ENCODE peak calls at places on chromosomes 16 and 17, in ten cellular contexts. One of them, this sample, is unnamed.

GRCh38 chr16:10664720-10665126 is 30.0 kb downstream of the TEKT5 start:
- DNase-seq in OCI-LY7: no peak
- DNase-seq in endodermal cell: no peak
- DNase-seq in CD4-positive, alpha-beta memory T cell: no peak
- DNase-seq in tibial artery: no peak
- DNase-seq in aorta: no peak
- DNase-seq in CD8-positive, alpha-beta T cell: no peak
- DNase-seq in HCT116: no peak
- DNase-seq in SK-N-SH: no peak
- DNase-seq in stomach: no peak
- DNase-seq in this sample: no peak

GRCh38 chr16:64121473-64121872 is 1000.4 kb downstream of the CDH11 start:
- DNase-seq in OCI-LY7: no peak
- DNase-seq in endodermal cell: no peak
- DNase-seq in CD4-positive, alpha-beta memory T cell: no peak
- DNase-seq in tibial artery: no peak
- DNase-seq in aorta: no peak
- DNase-seq in CD8-positive, alpha-beta T cell: no peak
- DNase-seq in HCT116: no peak
- DNase-seq in SK-N-SH: no peak
- DNase-seq in stomach: no peak
- DNase-seq in this sample: no peak

GRCh38 chr16:12137344-12138094 is 161.0 kb downstream of the SNX29 start:
- DNase-seq in OCI-LY7: no peak
- DNase-seq in endodermal cell: no peak
- DNase-seq in CD4-positive, alpha-beta memory T cell: no peak
- DNase-seq in tibial artery: no peak
- DNase-seq in aorta: no peak
- DNase-seq in CD8-positive, alpha-beta T cell: no peak
- DNase-seq in HCT116: no peak
- DNase-seq in SK-N-SH: no peak
- DNase-seq in stomach: no peak
- DNase-seq in this sample: no peak

GRCh38 chr17:74165811-74166365 is 37.6 kb upstream of the RPL38 start:
- DNase-seq in OCI-LY7: no peak
- DNase-seq in endodermal cell: peak
- DNase-seq in CD4-positive, alpha-beta memory T cell: no peak
- DNase-seq in tibial artery: no peak
- DNase-seq in aorta: no peak
- DNase-seq in CD8-positive, alpha-beta T cell: no peak
- DNase-seq in HCT116: no peak
- DNase-seq in SK-N-SH: no peak
- DNase-seq in stomach: no peak
- DNase-seq in this sample: no peak

GRCh38 chr16:54817432-54817831 is 113.2 kb upstream of the IRX5 start:
- DNase-seq in OCI-LY7: peak
- DNase-seq in endodermal cell: peak
- DNase-seq in CD4-positive, alpha-beta memory T cell: no peak
- DNase-seq in tibial artery: no peak
- DNase-seq in aorta: no peak
- DNase-seq in CD8-positive, alpha-beta T cell: no peak
- DNase-seq in HCT116: no peak
- DNase-seq in SK-N-SH: peak
- DNase-seq in stomach: peak
- DNase-seq in this sample: no peak

GRCh38 chr17:67696853-67697505 is 20.8 kb upstream of the NOL11 start:
- DNase-seq in OCI-LY7: no peak
- DNase-seq in endodermal cell: no peak
- DNase-seq in CD4-positive, alpha-beta memory T cell: no peak
- DNase-seq in tibial artery: no peak
- DNase-seq in aorta: no peak
- DNase-seq in CD8-positive, alpha-beta T cell: no peak
- DNase-seq in HCT116: no peak
- DNase-seq in SK-N-SH: no peak
- DNase-seq in stomach: no peak
- DNase-seq in this sample: no peak

GRCh38 chr16:11398136-11398535 is 52.9 kb downstream of the RMI2 start:
- DNase-seq in OCI-LY7: no peak
- DNase-seq in endodermal cell: peak
- DNase-seq in CD4-positive, alpha-beta memory T cell: no peak
- DNase-seq in tibial artery: no peak
- DNase-seq in aorta: no peak
- DNase-seq in CD8-positive, alpha-beta T cell: no peak
- DNase-seq in HCT116: no peak
- DNase-seq in SK-N-SH: peak
- DNase-seq in stomach: no peak
- DNase-seq in this sample: no peak

GRCh38 chr17:227581-228222 is 46.3 kb upstream of the DOC2B start:
- DNase-seq in OCI-LY7: no peak
- DNase-seq in endodermal cell: no peak
- DNase-seq in CD4-positive, alpha-beta memory T cell: no peak
- DNase-seq in tibial artery: peak
- DNase-seq in aorta: peak
- DNase-seq in CD8-positive, alpha-beta T cell: no peak
- DNase-seq in HCT116: no peak
- DNase-seq in SK-N-SH: no peak
- DNase-seq in stomach: no peak
- DNase-seq in this sample: no peak

GRCh38 chr16:72723781-72724180 is 324.1 kb downstream of the ZFHX3 start:
- DNase-seq in OCI-LY7: no peak
- DNase-seq in endodermal cell: no peak
- DNase-seq in CD4-positive, alpha-beta memory T cell: no peak
- DNase-seq in tibial artery: no peak
- DNase-seq in aorta: no peak
- DNase-seq in CD8-positive, alpha-beta T cell: no peak
- DNase-seq in HCT116: peak
- DNase-seq in SK-N-SH: no peak
- DNase-seq in stomach: no peak
- DNase-seq in this sample: no peak

GRCh38 chr17:14792751-14793150 is 472.4 kb downstream of the PMP22 start:
- DNase-seq in OCI-LY7: no peak
- DNase-seq in endodermal cell: no peak
- DNase-seq in CD4-positive, alpha-beta memory T cell: no peak
- DNase-seq in tibial artery: no peak
- DNase-seq in aorta: no peak
- DNase-seq in CD8-positive, alpha-beta T cell: no peak
- DNase-seq in HCT116: no peak
- DNase-seq in SK-N-SH: no peak
- DNase-seq in stomach: no peak
- DNase-seq in this sample: no peak

GRCh38 chr16:54422569-54422978 is 136.0 kb upstream of the IRX3 start:
- DNase-seq in OCI-LY7: no peak
- DNase-seq in endodermal cell: no peak
- DNase-seq in CD4-positive, alpha-beta memory T cell: no peak
- DNase-seq in tibial artery: no peak
- DNase-seq in aorta: no peak
- DNase-seq in CD8-positive, alpha-beta T cell: no peak
- DNase-seq in HCT116: no peak
- DNase-seq in SK-N-SH: no peak
- DNase-seq in stomach: no peak
- DNase-seq in this sample: no peak

GRCh38 chr16:30744146-30744545 is 4.1 kb upstream of the PHKG2 start:
- DNase-seq in OCI-LY7: no peak
- DNase-seq in endodermal cell: no peak
- DNase-seq in CD4-positive, alpha-beta memory T cell: no peak
- DNase-seq in tibial artery: peak
- DNase-seq in aorta: no peak
- DNase-seq in CD8-positive, alpha-beta T cell: no peak
- DNase-seq in HCT116: no peak
- DNase-seq in SK-N-SH: no peak
- DNase-seq in stomach: no peak
- DNase-seq in this sample: no peak

GRCh38 chr16:30745082-30745481 is 3.1 kb upstream of the PHKG2 start:
- DNase-seq in OCI-LY7: no peak
- DNase-seq in endodermal cell: no peak
- DNase-seq in CD4-positive, alpha-beta memory T cell: no peak
- DNase-seq in tibial artery: no peak
- DNase-seq in aorta: no peak
- DNase-seq in CD8-positive, alpha-beta T cell: no peak
- DNase-seq in HCT116: no peak
- DNase-seq in SK-N-SH: no peak
- DNase-seq in stomach: no peak
- DNase-seq in this sample: no peak

GRCh38 chr16:30741461-30741914 is 6.7 kb upstream of the PHKG2 start:
- DNase-seq in OCI-LY7: no peak
- DNase-seq in endodermal cell: peak
- DNase-seq in CD4-positive, alpha-beta memory T cell: no peak
- DNase-seq in tibial artery: no peak
- DNase-seq in aorta: no peak
- DNase-seq in CD8-positive, alpha-beta T cell: no peak
- DNase-seq in HCT116: peak
- DNase-seq in SK-N-SH: no peak
- DNase-seq in stomach: peak
- DNase-seq in this sample: no peak

GRCh38 chr16:30746638-30747160 is 1.5 kb upstream of the PHKG2 start:
- DNase-seq in OCI-LY7: no peak
- DNase-seq in endodermal cell: no peak
- DNase-seq in CD4-positive, alpha-beta memory T cell: no peak
- DNase-seq in tibial artery: no peak
- DNase-seq in aorta: no peak
- DNase-seq in CD8-positive, alpha-beta T cell: no peak
- DNase-seq in HCT116: no peak
- DNase-seq in SK-N-SH: no peak
- DNase-seq in stomach: no peak
- DNase-seq in this sample: no peak

GRCh38 chr16:30743690-30744089 is 4.5 kb upstream of the PHKG2 start:
- DNase-seq in OCI-LY7: no peak
- DNase-seq in endodermal cell: no peak
- DNase-seq in CD4-positive, alpha-beta memory T cell: no peak
- DNase-seq in tibial artery: no peak
- DNase-seq in aorta: no peak
- DNase-seq in CD8-positive, alpha-beta T cell: no peak
- DNase-seq in HCT116: no peak
- DNase-seq in SK-N-SH: no peak
- DNase-seq in stomach: no peak
- DNase-seq in this sample: no peak
- H3K27ac ChIP-seq in OCI-LY7: no peak
- H3K27ac ChIP-seq in endodermal cell: no peak
- H3K27ac ChIP-seq in CD4-positive, alpha-beta memory T cell: no peak
- H3K27ac ChIP-seq in tibial artery: no peak
- H3K27ac ChIP-seq in aorta: no peak
- H3K27ac ChIP-seq in CD8-positive, alpha-beta T cell: no peak
- H3K27ac ChIP-seq in HCT116: no peak
- H3K27ac ChIP-seq in SK-N-SH: no peak
- H3K27ac ChIP-seq in stomach: peak
- H3K27ac ChIP-seq in this sample: no peak

GRCh38 chr17:82196273-82196672 is 16.4 kb downstream of the CCDC57 start:
- DNase-seq in OCI-LY7: no peak
- DNase-seq in endodermal cell: no peak
- DNase-seq in CD4-positive, alpha-beta memory T cell: no peak
- DNase-seq in tibial artery: no peak
- DNase-seq in aorta: no peak
- DNase-seq in CD8-positive, alpha-beta T cell: no peak
- DNase-seq in HCT116: no peak
- DNase-seq in SK-N-SH: peak
- DNase-seq in stomach: no peak
- DNase-seq in this sample: no peak
- H3K27ac ChIP-seq in OCI-LY7: no peak
- H3K27ac ChIP-seq in endodermal cell: no peak
- H3K27ac ChIP-seq in CD4-positive, alpha-beta memory T cell: no peak
- H3K27ac ChIP-seq in tibial artery: no peak
- H3K27ac ChIP-seq in aorta: no peak
- H3K27ac ChIP-seq in CD8-positive, alpha-beta T cell: no peak
- H3K27ac ChIP-seq in HCT116: no peak
- H3K27ac ChIP-seq in SK-N-SH: no peak
- H3K27ac ChIP-seq in stomach: peak
- H3K27ac ChIP-seq in this sample: no peak

GRCh38 chr17:19262650-19263620 is 25.8 kb downstream of the EPN2 start:
- DNase-seq in OCI-LY7: no peak
- DNase-seq in endodermal cell: no peak
- DNase-seq in CD4-positive, alpha-beta memory T cell: no peak
- DNase-seq in tibial artery: no peak
- DNase-seq in aorta: no peak
- DNase-seq in CD8-positive, alpha-beta T cell: no peak
- DNase-seq in HCT116: no peak
- DNase-seq in SK-N-SH: no peak
- DNase-seq in stomach: no peak
- DNase-seq in this sample: no peak
- H3K27ac ChIP-seq in OCI-LY7: no peak
- H3K27ac ChIP-seq in endodermal cell: no peak
- H3K27ac ChIP-seq in CD4-positive, alpha-beta memory T cell: no peak
- H3K27ac ChIP-seq in tibial artery: peak
- H3K27ac ChIP-seq in aorta: peak
- H3K27ac ChIP-seq in CD8-positive, alpha-beta T cell: no peak
- H3K27ac ChIP-seq in HCT116: no peak
- H3K27ac ChIP-seq in SK-N-SH: peak
- H3K27ac ChIP-seq in stomach: peak
- H3K27ac ChIP-seq in this sample: no peak

GRCh38 chr17:66542967-66543525 is 240.6 kb downstream of the PRKCA start:
- DNase-seq in OCI-LY7: no peak
- DNase-seq in endodermal cell: no peak
- DNase-seq in CD4-positive, alpha-beta memory T cell: no peak
- DNase-seq in tibial artery: no peak
- DNase-seq in aorta: no peak
- DNase-seq in CD8-positive, alpha-beta T cell: no peak
- DNase-seq in HCT116: no peak
- DNase-seq in SK-N-SH: no peak
- DNase-seq in stomach: no peak
- DNase-seq in this sample: no peak

GRCh38 chr17:66541461-66542182 is 239.2 kb downstream of the PRKCA start:
- DNase-seq in OCI-LY7: peak
- DNase-seq in endodermal cell: no peak
- DNase-seq in CD4-positive, alpha-beta memory T cell: no peak
- DNase-seq in tibial artery: no peak
- DNase-seq in aorta: no peak
- DNase-seq in CD8-positive, alpha-beta T cell: no peak
- DNase-seq in HCT116: no peak
- DNase-seq in SK-N-SH: peak
- DNase-seq in stomach: no peak
- DNase-seq in this sample: no peak

GRCh38 chr17:66545918-66546317 is 243.5 kb downstream of the PRKCA start:
- DNase-seq in OCI-LY7: no peak
- DNase-seq in endodermal cell: no peak
- DNase-seq in CD4-positive, alpha-beta memory T cell: no peak
- DNase-seq in tibial artery: no peak
- DNase-seq in aorta: no peak
- DNase-seq in CD8-positive, alpha-beta T cell: no peak
- DNase-seq in HCT116: no peak
- DNase-seq in SK-N-SH: no peak
- DNase-seq in stomach: no peak
- DNase-seq in this sample: no peak

GRCh38 chr17:66542183-66542966 is 240.0 kb downstream of the PRKCA start:
- DNase-seq in OCI-LY7: peak
- DNase-seq in endodermal cell: no peak
- DNase-seq in CD4-positive, alpha-beta memory T cell: no peak
- DNase-seq in tibial artery: no peak
- DNase-seq in aorta: no peak
- DNase-seq in CD8-positive, alpha-beta T cell: peak
- DNase-seq in HCT116: no peak
- DNase-seq in SK-N-SH: peak
- DNase-seq in stomach: no peak
- DNase-seq in this sample: no peak

DNA sequence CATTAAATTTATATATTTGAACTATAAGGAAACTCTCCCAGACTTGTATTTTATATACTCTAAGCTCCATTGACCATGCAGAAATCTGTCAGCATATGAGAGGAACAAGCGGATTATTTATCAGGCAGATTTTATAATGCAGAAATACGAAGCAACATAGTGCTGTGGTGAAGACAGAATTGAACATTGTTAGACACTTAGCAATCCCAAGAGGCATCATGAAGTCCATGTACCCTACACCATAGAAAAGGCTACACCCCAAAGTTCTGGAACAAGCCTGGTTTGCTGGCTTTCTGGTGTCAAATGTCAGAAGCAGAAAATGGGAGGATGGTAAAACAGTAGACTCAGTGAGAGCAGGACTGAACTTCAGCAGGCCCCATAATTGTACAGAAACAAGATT is 241.1 kb downstream of the PRKCA start:
- DNase-seq in OCI-LY7: no peak
- DNase-seq in endodermal cell: no peak
- DNase-seq in CD4-positive, alpha-beta memory T cell: no peak
- DNase-seq in tibial artery: no peak
- DNase-seq in aorta: no peak
- DNase-seq in CD8-positive, alpha-beta T cell: no peak
- DNase-seq in HCT116: no peak
- DNase-seq in SK-N-SH: no peak
- DNase-seq in stomach: no peak
- DNase-seq in this sample: no peak
- H3K27ac ChIP-seq in OCI-LY7: no peak
- H3K27ac ChIP-seq in endodermal cell: no peak
- H3K27ac ChIP-seq in CD4-positive, alpha-beta memory T cell: no peak
- H3K27ac ChIP-seq in tibial artery: no peak
- H3K27ac ChIP-seq in aorta: no peak
- H3K27ac ChIP-seq in CD8-positive, alpha-beta T cell: no peak
- H3K27ac ChIP-seq in HCT116: no peak
- H3K27ac ChIP-seq in SK-N-SH: peak
- H3K27ac ChIP-seq in stomach: peak
- H3K27ac ChIP-seq in this sample: no peak